ENCODE peak calls at places on chromosomes 7 and 10, in eight cellular contexts. X is Calu3, E is dorsolateral prefrontal cortex, W is HFF-Myc, K is mucosa of descending colon, L is AG04449, V is WTC11, P is PC-9. I is an unnamed sample.

GRCh38 chr7:101186839-101187448 is 6.9 kb upstream of the NAT16 start:
- DNase-seq in E (no peak), L (no peak), X (no peak), V (no peak), P (no peak), W (no peak), K (no peak), I (peak; percentile 43)

GRCh38 chr7:3805151-3805550 is 504.1 kb downstream of the SDK1 start:
- DNase-seq in V (no peak), X (no peak), L (no peak), E (no peak), P (no peak), W (no peak), K (no peak), I (no peak)

GRCh38 chr10:128035557-128035973 is 90.7 kb downstream of the MKI67 start:
- DNase-seq in P (no peak), V (peak; percentile 82), X (peak; percentile 54), E (no peak), W (no peak), L (no peak), K (no peak), I (peak; percentile 64)

GRCh38 chr7:79876769-79877362 is 257.8 kb upstream of the GNAI1 start:
- DNase-seq in E (no peak), P (peak; percentile 37), W (peak; percentile 67), K (no peak), L (peak; percentile 77), V (no peak), X (peak; percentile 16), I (peak; percentile 61)

GRCh38 chr10:24207781-24208611 is 942 bp upstream of the KIAA1217 start:
- DNase-seq in W (no peak), K (no peak), X (peak; percentile 61), V (no peak), E (no peak), P (peak; percentile 65), L (no peak), I (peak; percentile 30)

GRCh38 chr10:2279666-2280065 is 542.3 kb upstream of the ADARB2 start:
- DNase-seq in W (no peak), K (no peak), P (no peak), E (no peak), L (no peak), V (no peak), X (no peak), I (no peak)

GRCh38 chr10:91796332-91797076 is 1.7 kb upstream of the TNKS2 start:
- DNase-seq in W (no peak), E (no peak), L (no peak), P (peak; percentile 14), X (peak; percentile 11), V (peak; percentile 64), K (peak; percentile 73), I (peak; percentile 48)

GRCh38 chr7:7850150-7850549 is 118.4 kb upstream of the GLCCI1 start:
- DNase-seq in P (no peak), X (no peak), L (no peak), V (no peak), K (no peak), W (no peak), E (no peak), I (no peak)

GRCh38 chr10:122286872-122287271 is 15.8 kb downstream of the BTBD16 start:
- DNase-seq in P (peak; percentile 71), X (no peak), L (no peak), K (no peak), W (no peak), E (peak; percentile 83), V (peak; percentile 34), I (peak; percentile 78)

GRCh38 chr10:63699785-63700184 is 178.6 kb downstream of the REEP3 start:
- DNase-seq in E (no peak), X (no peak), V (no peak), W (no peak), K (no peak), L (no peak), P (no peak), I (peak; percentile 49)

GRCh38 chr10:21523557-21524008 is 1.9 kb downstream of the SKIDA1 start:
- DNase-seq in X (no peak), V (no peak), K (no peak), L (no peak), E (no peak), W (peak; percentile 68), P (no peak), I (no peak)

GRCh38 chr7:123621707-123622106 is 20.1 kb downstream of the ASB15 start:
- DNase-seq in L (no peak), K (no peak), X (no peak), E (no peak), V (no peak), P (no peak), W (no peak), I (no peak)

GRCh38 chr10:84261236-84261635 is 16.4 kb downstream of the RGR start:
- DNase-seq in V (no peak), E (no peak), K (no peak), L (no peak), W (no peak), X (no peak), P (no peak), I (no peak)

GRCh38 chr10:2111936-2112335 is 374.6 kb upstream of the ADARB2 start:
- DNase-seq in V (no peak), W (no peak), X (no peak), K (no peak), P (no peak), E (no peak), L (no peak), I (peak; percentile 97)

GRCh38 chr7:44771358-44771757 is 22.7 kb downstream of the ZMIZ2 start:
- DNase-seq in E (no peak), V (no peak), X (no peak), P (no peak), K (no peak), W (no peak), L (no peak), I (no peak)

GRCh38 chr7:94182066-94182465 is 177.9 kb upstream of the BET1 start:
- DNase-seq in X (peak; percentile 11), E (no peak), W (no peak), P (peak; percentile 9), K (no peak), V (no peak), L (peak; percentile 71), I (peak; percentile 48)

GRCh38 chr7:118629898-118630469 is 405.5 kb downstream of the ANKRD7 start:
- DNase-seq in K (no peak), E (no peak), X (no peak), P (no peak), V (no peak), L (no peak), W (no peak), I (no peak)

GRCh38 chr7:135708041-135708440 is 19.9 kb downstream of the SLC13A4 start:
- DNase-seq in V (peak; percentile 46), X (no peak), K (no peak), L (no peak), E (no peak), W (no peak), P (no peak), I (no peak)
- TF ChIP-seq CTCF in V (no peak), X (no peak), K (no peak), L (no peak), E (no peak), W (no peak), P (no peak), I (no peak)

DNA sequence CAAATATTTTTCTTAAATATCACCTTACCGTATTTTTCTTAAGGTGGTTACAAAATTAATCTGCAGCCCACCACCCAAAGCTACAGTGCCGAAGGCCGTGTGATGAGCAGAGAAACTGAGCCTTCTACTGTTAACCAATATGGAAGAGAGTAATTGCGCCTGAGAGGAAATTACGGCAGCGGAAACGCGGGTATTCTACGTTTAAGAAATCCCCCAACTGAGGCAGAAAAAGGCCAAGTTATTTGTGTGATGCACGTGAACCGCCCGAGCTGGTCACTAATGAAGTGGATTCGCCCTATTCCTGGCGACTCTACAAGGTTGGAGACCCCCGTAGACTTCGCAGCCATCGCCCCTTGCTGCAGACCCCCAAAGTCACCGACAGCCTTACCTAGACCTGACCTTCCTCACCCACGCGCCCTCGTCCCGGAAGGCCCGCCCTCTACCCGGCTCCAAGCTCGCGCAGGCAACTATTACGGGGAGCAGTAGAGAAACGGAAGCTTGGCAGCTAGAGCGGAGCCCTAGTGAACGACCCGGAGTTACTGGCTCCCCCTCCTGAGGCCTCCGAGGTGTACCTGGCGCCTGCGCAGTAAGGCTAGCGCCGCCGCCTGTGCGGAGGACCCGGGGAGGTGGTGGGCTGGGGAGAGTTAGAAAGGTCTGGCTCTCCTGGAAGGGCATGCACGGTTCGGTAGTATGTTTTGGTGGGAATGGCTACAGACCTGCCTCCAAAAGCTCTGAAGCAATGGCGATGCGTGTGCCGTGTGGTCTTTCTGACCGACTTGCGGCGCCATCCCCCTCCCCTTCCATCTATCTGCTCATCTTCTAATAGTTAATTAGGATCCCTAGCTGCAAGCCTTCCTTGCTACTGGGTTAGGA is at the start of gene MRPS33:
- DNase-seq in L (peak; percentile 79), X (peak; percentile 93), W (peak; percentile 88), V (peak; percentile 96), P (peak; percentile 94), K (peak; percentile 96), E (peak; percentile 98), I (peak; percentile 95)
- TF ChIP-seq CTCF in L (peak; percentile 87), X (no peak), W (peak; percentile 60), V (no peak), P (peak; percentile 43), K (peak; percentile 22), E (peak; percentile 76), I (peak; percentile 37)

GRCh38 chr7:2504128-2504817 is 15.3 kb upstream of the LFNG start:
- DNase-seq in P (no peak), V (no peak), L (no peak), E (no peak), X (no peak), W (no peak), K (no peak), I (no peak)

GRCh38 chr7:2503056-2503941 is 16.3 kb upstream of the LFNG start:
- DNase-seq in W (no peak), X (no peak), L (no peak), P (no peak), E (no peak), K (no peak), V (no peak), I (no peak)

GRCh38 chr7:2507208-2507916 is 12.2 kb upstream of the LFNG start:
- DNase-seq in L (no peak), V (no peak), P (no peak), X (no peak), K (no peak), W (no peak), E (no peak), I (no peak)

GRCh38 chr7:2504818-2505375 is 14.7 kb upstream of the LFNG start:
- DNase-seq in X (no peak), K (no peak), E (no peak), L (no peak), W (no peak), P (no peak), V (no peak), I (no peak)

DNA sequence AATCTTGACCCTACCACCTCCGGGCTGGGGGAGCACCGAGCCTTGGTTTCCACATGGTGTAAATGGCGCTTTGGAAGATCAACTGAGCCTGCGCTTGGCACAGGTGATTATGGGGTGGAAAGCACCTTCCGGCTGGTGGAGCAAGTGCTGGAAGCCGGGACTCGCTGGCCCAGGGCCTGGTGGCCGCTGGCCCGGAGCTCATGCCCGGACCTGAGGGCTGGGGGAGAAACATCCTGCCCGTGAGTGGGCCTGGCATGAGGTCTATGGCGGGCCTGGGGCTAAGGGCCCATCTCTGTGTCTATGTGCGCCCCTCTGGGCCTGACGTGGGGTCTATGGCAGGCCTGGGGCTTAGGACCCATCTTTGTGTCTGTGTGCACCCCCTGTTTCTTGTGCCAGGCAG is 14.2 kb upstream of the LFNG start:
- DNase-seq in P (no peak), E (no peak), X (no peak), V (no peak), K (no peak), W (no peak), L (no peak), I (no peak)
- TF ChIP-seq CTCF in P (no peak), E (no peak), X (no peak), V (no peak), K (no peak), W (no peak), L (no peak), I (no peak)

GRCh38 chr7:47580811-47581331 is 1.0 kb downstream of the TNS3 start:
- DNase-seq in K (peak; percentile 62), P (no peak), L (no peak), V (no peak), E (no peak), W (no peak), X (peak; percentile 43), I (no peak)
- TF ChIP-seq CTCF in K (no peak), P (no peak), L (peak; percentile 8), V (no peak), E (no peak), W (no peak), X (no peak), I (no peak)